ENCODE peak calls at places on chromosomes 5 and 9, in five cellular contexts. W, Z, I, F and M are unnamed samples.

GRCh38 chr9:95459867-95460626 is 56.7 kb downstream of the PTCH1 start:
- DNase-seq in W (no peak), Z (no peak), I (no peak), F (no peak), M (no peak)

GRCh38 chr9:110820378-110820777 is 151.8 kb downstream of the MUSK start:
- DNase-seq in W (no peak), Z (no peak), I (no peak), F (no peak), M (no peak)

GRCh38 chr9:38339087-38339486 is 53.4 kb upstream of the ALDH1B1 start:
- DNase-seq in W (no peak), Z (peak), I (peak), F (no peak), M (no peak)

GRCh38 chr5:96483878-96484277 is 50.8 kb upstream of the PCSK1 start:
- DNase-seq in W (peak), Z (peak), I (peak), F (peak), M (peak)

GRCh38 chr9:115651456-115651855 is 502.1 kb upstream of the PAPPA start:
- DNase-seq in W (no peak), Z (peak), I (no peak), F (no peak), M (no peak)

GRCh38 chr5:5658226-5658625 is 235.7 kb downstream of the ICE1 start:
- DNase-seq in W (no peak), Z (peak), I (no peak), F (no peak), M (no peak)

GRCh38 chr9:21443849-21444625 is 3.8 kb downstream of the IFNA1 start:
- DNase-seq in W (no peak), Z (no peak), I (no peak), F (no peak), M (peak)

GRCh38 chr9:107222020-107222522 is 61.0 kb upstream of the RAD23B start:
- DNase-seq in W (no peak), Z (no peak), I (no peak), F (no peak), M (no peak)

GRCh38 chr9:14563902-14564578 is 129.2 kb downstream of the ZDHHC21 start:
- DNase-seq in W (peak), Z (no peak), I (no peak), F (no peak), M (no peak)

GRCh38 chr5:178320281-178320855 is 87.8 kb upstream of the PHYKPL start:
- DNase-seq in W (no peak), Z (no peak), I (no peak), F (no peak), M (no peak)

GRCh38 chr9:131080589-131080988 is 15.7 kb upstream of the AIF1L start:
- DNase-seq in W (no peak), Z (no peak), I (peak), F (no peak), M (no peak)

GRCh38 chr9:73349476-73349875 is 197.8 kb downstream of the ANXA1 start:
- DNase-seq in W (no peak), Z (no peak), I (peak), F (no peak), M (no peak)

GRCh38 chr9:33263936-33264472 is 504 bp downstream of the BAG1 start:
- DNase-seq in W (no peak), Z (peak), I (no peak), F (no peak), M (peak)

GRCh38 chr5:72302171-72302570 is 17.9 kb downstream of the MRPS27 start:
- DNase-seq in W (peak), Z (no peak), I (no peak), F (no peak), M (no peak)

GRCh38 chr5:132827943-132828673 is 2.3 kb downstream of the SHROOM1 start:
- DNase-seq in W (no peak), Z (no peak), I (no peak), F (no peak), M (no peak)

GRCh38 chr9:111974092-111974681 is 77.6 kb downstream of the UGCG start:
- DNase-seq in W (no peak), Z (peak), I (no peak), F (no peak), M (no peak)

GRCh38 chr5:142396436-142396835 is 71.6 kb upstream of the SPRY4 start:
- DNase-seq in W (no peak), Z (no peak), I (no peak), F (no peak), M (no peak)

GRCh38 chr9:77546391-77546790 is 101.7 kb downstream of the GNA14 start:
- DNase-seq in W (no peak), Z (peak), I (no peak), F (no peak), M (no peak)

GRCh38 chr9:112553256-112553826 is 66.7 kb downstream of the KIAA1958 start:
- DNase-seq in W (no peak), Z (no peak), I (no peak), F (no peak), M (no peak)

GRCh38 chr5:54093861-54094260 is 216.5 kb downstream of the ARL15 start:
- DNase-seq in W (no peak), Z (peak), I (no peak), F (no peak), M (no peak)

GRCh38 chr9:128055222-128056040 is 11.7 kb downstream of the NAIF1 start:
- DNase-seq in W (peak), Z (no peak), I (no peak), F (no peak), M (no peak)

GRCh38 chr5:102801375-102801774 is 46.3 kb downstream of the PAM start:
- DNase-seq in W (peak), Z (no peak), I (no peak), F (no peak), M (no peak)

GRCh38 chr5:151213803-151214613 is 9.9 kb downstream of the CCDC69 start:
- DNase-seq in W (no peak), Z (peak), I (no peak), F (no peak), M (peak)

GRCh38 chr5:55533806-55534435 is 843 bp downstream of the PLPP1 start:
- DNase-seq in W (peak), Z (peak), I (peak), F (no peak), M (peak)

GRCh38 chr5:134086943-134087305 is 27.6 kb upstream of the TCF7 start:
- DNase-seq in W (no peak), Z (no peak), I (no peak), F (no peak), M (no peak)

GRCh38 chr5:10490927-10491672 is 49.4 kb downstream of the ROPN1L start:
- DNase-seq in W (no peak), Z (no peak), I (no peak), F (no peak), M (no peak)

GRCh38 chr9:129109504-129109903 is 1.1 kb downstream of the CRAT start:
- DNase-seq in W (peak), Z (peak), I (no peak), F (no peak), M (peak)

GRCh38 chr9:131238402-131239021 is 37.8 kb downstream of the FAM78A start:
- DNase-seq in W (peak), Z (peak), I (no peak), F (no peak), M (no peak)

GRCh38 chr5:174825587-174825986 is 101.2 kb downstream of the MSX2 start:
- DNase-seq in W (no peak), Z (peak), I (peak), F (peak), M (no peak)

GRCh38 chr9:125747053-125747764 is at the start of gene PBX3:
- DNase-seq in W (peak), Z (peak), I (peak), F (no peak), M (peak)

GRCh38 chr5:106374956-106375355 is 1295.8 kb downstream of the EFNA5 start:
- DNase-seq in W (no peak), Z (no peak), I (peak), F (no peak), M (no peak)

GRCh38 chr9:95783426-95783975 is 92.0 kb upstream of the ERCC6L2 start:
- DNase-seq in W (no peak), Z (peak), I (no peak), F (no peak), M (no peak)

DNA sequence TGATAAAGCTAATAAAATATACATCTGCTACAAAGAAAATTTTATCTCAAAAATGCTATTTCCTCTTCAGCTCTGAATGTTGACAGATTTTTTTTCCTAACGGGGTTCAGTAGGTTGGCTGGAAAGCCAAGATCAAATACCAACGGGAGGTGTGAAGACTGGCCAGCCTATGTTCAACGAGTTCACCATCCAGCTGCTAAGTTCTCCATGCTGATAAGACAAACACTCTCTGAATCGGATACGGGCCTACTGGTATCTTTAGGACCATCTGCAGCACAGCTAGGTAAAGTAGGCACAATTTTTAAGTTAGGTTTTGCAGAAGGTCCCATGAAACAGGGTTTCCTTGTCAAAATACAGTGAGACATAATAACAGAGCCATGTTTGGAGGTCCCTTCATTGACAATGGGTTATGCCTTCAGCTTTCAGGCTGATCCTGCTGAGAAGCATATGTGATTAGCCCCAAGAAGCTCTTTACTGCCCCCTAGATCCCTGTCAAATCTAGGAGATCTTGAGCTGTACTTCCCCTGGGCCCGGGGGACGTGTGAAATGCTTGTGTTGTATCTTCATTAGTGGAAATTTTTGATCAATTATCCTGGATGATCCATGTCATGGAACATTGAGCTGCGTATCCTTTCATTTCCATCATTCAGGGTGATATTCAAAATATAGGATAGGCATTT is 60.6 kb downstream of the PGM5 start:
- DNase-seq in W (peak), Z (peak), I (peak), F (peak), M (peak)
- TF ChIP-seq CTCF in W (peak), Z (peak), I (peak), F (peak), M (peak)

GRCh38 chr5:114223866-114224265 is 138.0 kb upstream of the KCNN2 start:
- DNase-seq in W (peak), Z (peak), I (peak), F (peak), M (peak)
- TF ChIP-seq CTCF in W (peak), Z (peak), I (peak), F (peak), M (peak)

DNA sequence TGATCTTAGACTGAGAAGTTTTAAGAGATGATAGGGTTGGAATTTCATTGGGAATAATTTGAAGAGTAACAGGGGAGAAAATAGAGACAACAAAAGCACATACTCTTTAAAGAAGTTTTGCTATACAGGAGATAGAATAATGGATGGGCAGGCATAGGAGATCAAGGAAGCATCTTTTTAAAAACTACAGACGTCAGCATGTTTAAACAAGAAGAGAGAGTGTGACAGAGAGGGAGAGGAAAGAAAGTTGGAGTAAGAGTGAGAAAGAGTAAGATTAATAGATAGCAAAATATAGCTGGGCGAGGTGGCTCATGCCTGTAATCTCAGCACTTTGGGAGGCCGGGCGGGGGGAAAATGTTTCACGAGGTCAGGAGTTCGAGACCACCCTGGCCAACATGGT is 5.3 kb upstream of the LVRN start:
- DNase-seq in W (no peak), Z (no peak), I (no peak), F (no peak), M (no peak)
- TF ChIP-seq CTCF in W (no peak), Z (no peak), I (no peak), F (no peak), M (no peak)

GRCh38 chr9:4297795-4298254 is 2.0 kb downstream of the GLIS3 start:
- DNase-seq in W (peak), Z (peak), I (peak), F (no peak), M (no peak)
- TF ChIP-seq CTCF in W (no peak), Z (no peak), I (no peak), F (no peak), M (no peak)

GRCh38 chr5:140734354-140734753 is 34.1 kb downstream of the ZMAT2 start:
- DNase-seq in W (peak), Z (peak), I (no peak), F (no peak), M (no peak)
- TF ChIP-seq CTCF in W (peak), Z (peak), I (peak), F (peak), M (peak)

DNA sequence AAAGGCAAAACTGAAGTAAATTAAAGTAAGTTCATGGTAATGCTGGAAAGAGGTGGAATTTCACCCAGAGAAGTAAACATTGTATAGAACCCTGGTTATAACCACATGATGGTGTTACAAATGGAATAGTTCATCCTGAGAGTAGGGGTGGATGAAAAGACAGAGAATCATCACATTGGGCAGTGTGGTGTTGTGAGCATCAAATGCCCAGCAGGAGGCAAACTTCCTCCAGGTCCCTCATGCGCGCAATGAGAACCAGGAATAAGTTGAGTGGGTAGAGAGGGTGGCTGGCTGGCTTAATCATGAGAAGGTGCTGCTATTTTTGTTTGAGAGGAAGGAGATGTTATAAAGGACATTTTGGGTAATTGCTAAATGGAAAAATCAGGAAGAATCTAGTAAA is 163.3 kb upstream of the HMHB1 start:
- DNase-seq in W (no peak), Z (no peak), I (no peak), F (no peak), M (no peak)
- TF ChIP-seq CTCF in W (no peak), Z (no peak), I (peak), F (peak), M (peak)

DNA sequence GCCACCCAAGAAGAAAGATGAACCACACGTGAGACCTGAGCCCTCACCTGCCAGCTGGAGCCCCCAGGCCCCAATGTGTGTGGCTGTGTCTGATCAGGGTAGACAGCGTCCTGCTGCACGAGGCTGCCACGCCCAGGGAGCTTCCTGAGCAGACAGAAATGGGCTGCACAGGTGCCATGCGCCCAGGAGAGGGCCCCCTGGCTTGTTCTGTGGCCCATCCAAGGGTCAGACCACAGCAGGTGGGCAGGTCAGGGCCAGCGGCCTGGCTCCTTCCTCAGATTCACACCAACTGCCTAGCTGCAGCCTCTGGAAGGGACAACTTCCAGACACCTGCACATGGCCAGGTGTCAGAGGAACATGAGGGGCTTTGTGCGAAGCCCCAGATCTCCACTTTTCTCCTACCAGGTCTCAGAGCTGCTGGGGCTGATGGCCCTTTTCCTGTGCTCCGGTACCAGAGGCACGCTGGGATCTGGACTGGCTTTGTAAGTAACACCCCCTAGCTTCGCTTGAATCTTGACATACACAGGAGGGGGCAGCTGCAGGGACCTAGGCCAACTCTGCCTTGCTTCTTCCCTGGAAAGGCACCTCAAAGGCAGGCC is 10.8 kb downstream of the SARDH start:
- DNase-seq in W (peak), Z (no peak), I (no peak), F (no peak), M (no peak)
- TF ChIP-seq CTCF in W (no peak), Z (no peak), I (no peak), F (peak), M (peak)

DNA sequence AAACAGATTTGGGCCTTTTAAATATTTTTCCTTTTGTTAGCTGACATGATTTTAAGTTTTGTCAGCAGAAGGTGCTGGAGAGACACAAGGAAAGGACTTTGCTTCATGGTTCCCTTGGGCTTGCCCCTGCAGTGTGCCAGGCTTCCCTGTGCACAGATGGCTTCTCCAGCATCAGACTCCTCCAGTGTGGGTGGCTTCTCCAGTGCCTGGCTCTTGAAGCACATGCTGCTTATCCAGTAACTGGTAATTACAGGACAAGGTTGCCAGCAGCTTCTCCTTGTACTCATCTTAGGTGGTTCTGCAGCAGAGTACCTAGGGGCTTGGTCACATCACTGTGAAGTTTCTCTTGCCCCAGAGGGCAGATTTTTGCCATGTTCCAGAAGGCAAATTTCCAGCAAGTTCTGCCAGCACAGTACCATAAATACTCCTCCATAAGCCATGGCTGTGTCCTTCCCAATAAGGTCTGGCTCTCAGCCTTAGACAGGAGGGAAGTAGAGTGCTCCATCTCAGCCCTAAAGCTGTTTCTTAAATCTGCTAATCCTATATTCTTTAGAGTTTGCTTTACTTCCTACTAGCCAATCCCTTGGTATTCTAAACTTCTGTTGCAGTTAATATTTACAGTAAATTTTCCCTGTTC is 62.4 kb downstream of the PJA2 start:
- DNase-seq in W (no peak), Z (no peak), I (no peak), F (no peak), M (no peak)
- TF ChIP-seq CTCF in W (no peak), Z (no peak), I (no peak), F (no peak), M (no peak)